ENCODE peak calls at places on chromosome 13, in nine cellular contexts. G, K, Y, D, U, W, H, J and I are unnamed samples.

GRCh38 chr13:22726721-22727120 is 454.1 kb upstream of the SGCG start:
- DNase-seq in G (no peak), K (no peak), Y (no peak), D (no peak), U (no peak), W (no peak), H (no peak), J (no peak), I (no peak)

GRCh38 chr13:31049833-31050232 is 111.9 kb downstream of the HSPH1 start:
- DNase-seq in G (no peak), K (peak; percentile 30), Y (no peak), D (no peak), U (peak; percentile 45), W (no peak), H (peak; percentile 40), J (no peak), I (peak; percentile 23)

GRCh38 chr13:109842521-109842920 is 56.1 kb upstream of the IRS2 start:
- DNase-seq in G (no peak), K (no peak), Y (no peak), D (no peak), U (no peak), W (no peak), H (no peak), J (no peak), I (no peak)

GRCh38 chr13:31927219-31927653 is 104.3 kb upstream of the FRY start:
- DNase-seq in G (no peak), K (no peak), Y (peak; percentile 31), D (no peak), U (no peak), W (peak; percentile 34), H (no peak), J (no peak), I (no peak)

GRCh38 chr13:47463726-47464125 is 537.3 kb downstream of the SUCLA2 start:
- DNase-seq in G (no peak), K (no peak), Y (no peak), D (peak; percentile 69), U (no peak), W (no peak), H (no peak), J (peak; percentile 72), I (no peak)

GRCh38 chr13:100280681-100281080 is 191.8 kb downstream of the PCCA start:
- DNase-seq in G (no peak), K (no peak), Y (no peak), D (peak; percentile 14), U (no peak), W (no peak), H (no peak), J (peak; percentile 16), I (no peak)

GRCh38 chr13:77571956-77572355 is 36.5 kb downstream of the SCEL start:
- DNase-seq in G (no peak), K (no peak), Y (no peak), D (no peak), U (no peak), W (no peak), H (no peak), J (no peak), I (no peak)

GRCh38 chr13:78660130-78660857 is 1.3 kb upstream of the OBI1 start:
- DNase-seq in G (no peak), K (peak; percentile 45), Y (no peak), D (no peak), U (peak; percentile 13), W (no peak), H (no peak), J (peak; percentile 3), I (no peak)

GRCh38 chr13:40479196-40479845 is 187.1 kb downstream of the FOXO1 start:
- DNase-seq in G (no peak), K (no peak), Y (no peak), D (no peak), U (no peak), W (no peak), H (no peak), J (no peak), I (no peak)

GRCh38 chr13:50911937-50912624 is 2.5 kb downstream of the RNASEH2B start:
- DNase-seq in G (peak; percentile 86), K (peak; percentile 92), Y (peak; percentile 90), D (peak; percentile 90), U (peak; percentile 71), W (peak; percentile 64), H (peak; percentile 85), J (peak; percentile 88), I (peak; percentile 85)
- H3K4me1 ChIP-seq in G (peaks cover 24% of the 10 kb centered on the region), K (peaks cover 25% of the 10 kb centered on the region), Y (peaks cover 30% of the 10 kb centered on the region), D (peaks cover 14% of the 10 kb centered on the region), U (peaks cover 14% of the 10 kb centered on the region), W (peaks cover 17% of the 10 kb centered on the region), H (peaks cover 20% of the 10 kb centered on the region), J (peaks cover 14% of the 10 kb centered on the region), I (peaks cover 87% of the 10 kb centered on the region)

DNA sequence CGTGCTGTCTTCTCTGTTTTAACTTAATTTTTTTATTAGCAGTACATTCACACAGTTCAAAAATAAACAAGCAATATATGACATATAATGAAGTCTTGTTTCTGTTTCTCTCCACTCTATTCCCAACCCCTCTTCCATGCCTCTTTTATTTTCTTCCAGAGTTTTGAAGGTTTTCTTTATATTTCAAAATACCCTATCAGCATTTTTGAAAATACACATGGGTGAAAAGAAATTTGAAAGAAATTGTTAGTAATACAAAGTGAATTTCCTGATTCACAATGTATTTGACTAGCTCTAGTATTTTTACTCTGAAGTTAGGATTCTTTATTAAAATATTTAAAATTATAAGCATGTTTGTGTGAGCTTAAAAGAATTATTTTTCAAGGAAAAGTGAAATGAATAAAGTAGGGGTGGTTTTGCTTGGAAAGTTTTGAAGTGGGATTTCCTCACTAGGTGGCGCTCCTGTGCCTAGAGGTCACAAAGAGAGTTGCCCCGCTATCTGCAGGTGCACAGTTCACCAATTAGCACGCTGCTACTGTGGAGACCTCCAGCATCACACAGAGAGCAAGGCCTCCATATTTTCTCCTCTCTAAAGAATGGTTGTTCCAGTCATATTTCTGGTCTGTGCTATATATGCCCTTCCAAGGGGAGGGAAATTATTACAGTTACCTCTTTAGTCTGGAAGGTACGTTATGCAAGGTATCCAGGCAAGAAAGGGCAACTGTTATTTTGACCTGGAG is 37.6 kb downstream of the SOX21 start:
- DNase-seq in G (peak; percentile 72), K (peak; percentile 78), Y (peak; percentile 27), D (peak; percentile 30), U (no peak), W (no peak), H (no peak), J (peak; percentile 18), I (no peak)
- TF ChIP-seq CTCF in G (peak; percentile 75), K (peak; percentile 22), Y (peak; percentile 67), D (peak; percentile 50), U (peak; percentile 60), W (peak; percentile 80), H (peak; percentile 9), J (peak; percentile 70), I (peak; percentile 66)

GRCh38 chr13:67238861-67239260 is 8.7 kb upstream of the PCDH9 start:
- DNase-seq in G (no peak), K (no peak), Y (no peak), D (no peak), U (no peak), W (no peak), H (no peak), J (no peak), I (no peak)
- H3K4me1 ChIP-seq in G (no peaks in the 10 kb centered on the region), K (no peaks in the 10 kb centered on the region), Y (no peaks in the 10 kb centered on the region), D (no peaks in the 10 kb centered on the region), U (peaks cover 6% of the 10 kb centered on the region), W (no peaks in the 10 kb centered on the region), H (no peaks in the 10 kb centered on the region), J (no peaks in the 10 kb centered on the region), I (peaks cover 6% of the 10 kb centered on the region)

GRCh38 chr13:75721307-75721706 is 85.2 kb downstream of the LMO7 start:
- DNase-seq in G (no peak), K (no peak), Y (no peak), D (no peak), U (no peak), W (no peak), H (no peak), J (no peak), I (no peak)
- TF ChIP-seq CTCF in G (no peak), K (no peak), Y (no peak), D (no peak), U (no peak), W (no peak), H (no peak), J (no peak), I (no peak)

GRCh38 chr13:111219306-111219705 is 101.1 kb upstream of the TEX29 start:
- DNase-seq in G (no peak), K (no peak), Y (peak; percentile 59), D (peak; percentile 88), U (no peak), W (no peak), H (peak; percentile 90), J (peak; percentile 88), I (peak; percentile 41)
- H3K4me1 ChIP-seq in G (no peaks in the 10 kb centered on the region), K (peaks cover 33% of the 10 kb centered on the region), Y (peaks cover 68% of the 10 kb centered on the region), D (peaks cover 10% of the 10 kb centered on the region), U (peaks cover 70% of the 10 kb centered on the region), W (no peaks in the 10 kb centered on the region), H (peaks cover 91% of the 10 kb centered on the region), J (peaks cover 4% of the 10 kb centered on the region), I (peaks cover 93% of the 10 kb centered on the region)